ENCODE peak calls at places on chromosome 7, in nine cellular contexts. B, F, G, R, J, N, L, X and U are unnamed samples.

GRCh38 chr7:90736316-90736715 is 140.2 kb downstream of the CDK14 start:
- DNase-seq in F (no peak), B (no peak), X (no peak), L (no peak), J (no peak), N (no peak), R (no peak), G (no peak), U (no peak)

GRCh38 chr7:112521942-112522341 is 41.2 kb downstream of the LSMEM1 start:
- DNase-seq in R (no peak), X (no peak), N (no peak), B (no peak), G (no peak), L (no peak), J (no peak), F (no peak), U (no peak)

GRCh38 chr7:101390901-101391301 is 28.2 kb downstream of the COL26A1 start:
- DNase-seq in N (peak; percentile 88), F (peak; percentile 60), R (no peak), G (no peak), L (no peak), B (peak; percentile 40), J (peak; percentile 40), X (no peak), U (no peak)

GRCh38 chr7:92968502-92968901 is 132.1 kb upstream of the CDK6 start:
- DNase-seq in N (no peak), G (no peak), L (no peak), X (peak; percentile 42), F (no peak), B (no peak), J (no peak), R (no peak), U (no peak)

GRCh38 chr7:121489440-121489839 is 93.3 kb upstream of the FAM3C start:
- DNase-seq in F (no peak), G (no peak), X (no peak), J (no peak), B (no peak), L (no peak), R (no peak), N (no peak), U (no peak)

GRCh38 chr7:82343-83155 is 109.8 kb upstream of the FAM20C start:
- DNase-seq in X (no peak), G (no peak), L (peak; percentile 79), R (peak; percentile 47), B (no peak), F (no peak), N (no peak), J (no peak), U (no peak)

GRCh38 chr7:64183126-64183742 is 23.8 kb upstream of the ZNF735 start:
- DNase-seq in L (no peak), F (peak; percentile 51), N (peak; percentile 10), G (no peak), X (no peak), B (peak; percentile 57), J (peak; percentile 25), R (peak; percentile 75), U (no peak)

GRCh38 chr7:156051884-156052283 is 239.6 kb upstream of the SHH start:
- DNase-seq in X (no peak), N (no peak), B (no peak), R (no peak), J (no peak), G (no peak), F (no peak), L (no peak), U (no peak)

GRCh38 chr7:71239517-71239916 is 107.6 kb downstream of the GALNT17 start:
- DNase-seq in B (no peak), R (no peak), G (no peak), N (no peak), J (no peak), F (no peak), L (no peak), X (no peak), U (no peak)

GRCh38 chr7:14073543-14073942 is 84.1 kb upstream of the ETV1 start:
- DNase-seq in B (no peak), G (no peak), X (no peak), F (no peak), N (no peak), L (no peak), R (no peak), J (no peak), U (no peak)

GRCh38 chr7:150897502-150898474 is 45.5 kb downstream of the AOC1 start:
- DNase-seq in F (peak; percentile 57), R (no peak), G (no peak), L (no peak), N (peak; percentile 93), X (no peak), J (no peak), B (peak; percentile 52), U (no peak)

GRCh38 chr7:42831051-42831952 is 80.6 kb downstream of the C7orf25 start:
- DNase-seq in G (no peak), B (no peak), L (peak; percentile 53), N (peak; percentile 6), F (no peak), X (peak; percentile 44), R (peak; percentile 71), J (no peak), U (no peak)

GRCh38 chr7:112462236-112462635 is 12.0 kb downstream of the IFRD1 start:
- DNase-seq in X (peak; percentile 63), L (peak; percentile 62), F (no peak), J (no peak), N (no peak), G (peak; percentile 16), R (no peak), B (no peak), U (no peak)

GRCh38 chr7:116526897-116527296 is 2.1 kb downstream of the CAV1 start:
- DNase-seq in G (no peak), X (no peak), B (no peak), R (no peak), J (no peak), F (no peak), N (no peak), L (no peak), U (no peak)

GRCh38 chr7:27576360-27576944 is 86.2 kb downstream of the HIBADH start:
- DNase-seq in L (peak; percentile 56), G (no peak), N (peak; percentile 35), R (no peak), B (no peak), F (no peak), X (peak; percentile 46), J (peak; percentile 38), U (no peak)

GRCh38 chr7:131905574-131905973 is 349.1 kb upstream of the PODXL start:
- DNase-seq in B (no peak), F (no peak), N (no peak), G (no peak), R (no peak), J (no peak), L (no peak), X (no peak), U (no peak)

GRCh38 chr7:27641576-27642230 is 21.0 kb downstream of the HIBADH start:
- DNase-seq in J (no peak), F (no peak), N (no peak), R (no peak), B (no peak), X (no peak), G (peak; percentile 43), L (peak; percentile 29), U (no peak)

GRCh38 chr7:132256721-132257212 is 319.5 kb downstream of the PLXNA4 start:
- DNase-seq in N (no peak), L (no peak), X (no peak), F (no peak), J (no peak), R (no peak), G (no peak), B (no peak), U (no peak)

GRCh38 chr7:155644178-155644970 is at the start of gene RBM33:
- DNase-seq in J (peak; percentile 84), L (peak; percentile 69), F (peak; percentile 83), B (peak; percentile 89), N (peak; percentile 85), X (peak; percentile 83), R (peak; percentile 91), G (peak; percentile 74), U (peak; percentile 29)

GRCh38 chr7:101205901-101206664 is 5.2 kb upstream of the MOGAT3 start:
- DNase-seq in X (no peak), J (no peak), L (no peak), G (no peak), F (no peak), N (no peak), R (no peak), B (no peak), U (no peak)

GRCh38 chr7:16816820-16817219 is 12.0 kb upstream of the AGR2 start:
- DNase-seq in X (no peak), G (no peak), F (no peak), N (no peak), R (no peak), L (no peak), J (no peak), B (no peak), U (no peak)

GRCh38 chr7:91185771-91186170 is 78.5 kb upstream of the FZD1 start:
- DNase-seq in G (no peak), N (no peak), R (no peak), B (no peak), J (no peak), F (no peak), L (no peak), X (peak; percentile 80), U (no peak)

GRCh38 chr7:75892634-75893272 is 13.9 kb downstream of the RHBDD2 start:
- DNase-seq in G (peak; percentile 97), N (no peak), J (no peak), R (no peak), L (peak; percentile 72), X (peak; percentile 26), B (no peak), F (no peak), U (peak; percentile 90)

GRCh38 chr7:101412976-101413375 is 50.3 kb downstream of the COL26A1 start:
- DNase-seq in J (no peak), F (no peak), G (no peak), B (no peak), R (no peak), N (no peak), X (no peak), L (no peak), U (no peak)

GRCh38 chr7:80263821-80264220 is 129.2 kb downstream of the GNAI1 start:
- DNase-seq in G (no peak), B (no peak), X (no peak), J (no peak), N (no peak), L (no peak), F (no peak), R (no peak), U (no peak)

GRCh38 chr7:41013117-41013516 is 689.8 kb downstream of the INHBA start:
- DNase-seq in X (no peak), N (no peak), J (no peak), F (no peak), L (no peak), B (no peak), G (no peak), R (no peak), U (no peak)

GRCh38 chr7:120955577-120956149 is 5.1 kb downstream of the ING3 start:
- DNase-seq in R (no peak), F (no peak), L (no peak), X (peak; percentile 11), N (no peak), G (no peak), J (no peak), B (no peak), U (no peak)

GRCh38 chr7:123216825-123217224 is 17.1 kb upstream of the SLC13A1 start:
- DNase-seq in L (no peak), X (no peak), J (no peak), N (no peak), F (no peak), G (no peak), R (no peak), B (no peak), U (no peak)

GRCh38 chr7:1230411-1231213 is 2.1 kb upstream of the UNCX start:
- DNase-seq in F (no peak), R (no peak), B (no peak), G (no peak), X (no peak), L (no peak), J (no peak), N (no peak), U (no peak)

GRCh38 chr7:131745645-131746248 is 189.3 kb upstream of the PODXL start:
- DNase-seq in N (no peak), R (no peak), G (no peak), L (peak; percentile 10), F (peak; percentile 12), B (peak; percentile 24), J (no peak), X (peak; percentile 43), U (no peak)

GRCh38 chr7:42694894-42695553 is 216.8 kb downstream of the C7orf25 start:
- DNase-seq in R (no peak), G (no peak), N (no peak), X (no peak), L (no peak), J (no peak), B (no peak), F (no peak), U (no peak)